ENCODE peak calls at places on chromosomes 6 and 20, in four cellular contexts. H, X, P and M are unnamed samples.

GRCh38 chr6:160015778-160016684 is 47.1 kb downstream of the IGF2R start:
- DNase-seq in H (no peak), X (no peak), P (no peak), M (no peak)

GRCh38 chr6:163579111-163579879 is 164.8 kb downstream of the QKI start:
- DNase-seq in H (peak), X (no peak), P (no peak), M (no peak)

GRCh38 chr20:36506253-36506652 is 35.1 kb upstream of the MYL9 start:
- DNase-seq in H (no peak), X (no peak), P (no peak), M (no peak)

GRCh38 chr20:32539063-32539816 is 45.9 kb downstream of the NOL4L start:
- DNase-seq in H (no peak), X (no peak), P (no peak), M (no peak)

GRCh38 chr20:50248104-50248631 is 57.5 kb downstream of the CEBPB start:
- DNase-seq in H (no peak), X (no peak), P (no peak), M (no peak)

GRCh38 chr6:37990762-37991525 is 171.4 kb downstream of the ZFAND3 start:
- DNase-seq in H (no peak), X (no peak), P (peak), M (no peak)

GRCh38 chr6:143060806-143061596 is at the start of gene AIG1:
- DNase-seq in H (peak), X (peak), P (peak), M (no peak)

GRCh38 chr6:17984822-17985660 is 2.4 kb downstream of the KIF13A start:
- DNase-seq in H (no peak), X (no peak), P (no peak), M (no peak)

GRCh38 chr20:53539516-53539915 is 54.1 kb downstream of the ZNF217 start:
- DNase-seq in H (no peak), X (no peak), P (no peak), M (no peak)

GRCh38 chr6:126050795-126051194 is 64.5 kb downstream of the TRMT11 start:
- DNase-seq in H (no peak), X (no peak), P (no peak), M (no peak)

GRCh38 chr6:123415844-123416468 is 220.8 kb downstream of the TRDN start:
- DNase-seq in H (peak), X (no peak), P (peak), M (no peak)

GRCh38 chr20:17083738-17084137 is 143.1 kb upstream of the PCSK2 start:
- DNase-seq in H (no peak), X (no peak), P (peak), M (no peak)

GRCh38 chr6:109867970-109868358 is 110.1 kb upstream of the GPR6 start:
- DNase-seq in H (no peak), X (peak), P (no peak), M (peak)

GRCh38 chr20:24672886-24673677 is 203.7 kb downstream of the SYNDIG1 start:
- DNase-seq in H (no peak), X (no peak), P (no peak), M (no peak)

GRCh38 chr20:48069626-48070025 is 284.3 kb upstream of the SULF2 start:
- DNase-seq in H (no peak), X (no peak), P (no peak), M (no peak)

GRCh38 chr6:133591330-133591729 is 297.6 kb upstream of the TCF21 start:
- DNase-seq in H (no peak), X (no peak), P (no peak), M (no peak)

GRCh38 chr20:17507032-17507431 is 24.1 kb downstream of the BFSP1 start:
- DNase-seq in H (no peak), X (no peak), P (no peak), M (no peak)

GRCh38 chr20:19964289-19965263 is 52.6 kb upstream of the NAA20 start:
- DNase-seq in H (no peak), X (peak), P (no peak), M (no peak)

GRCh38 chr6:124372076-124372475 is 568.4 kb downstream of the NKAIN2 start:
- DNase-seq in H (no peak), X (no peak), P (no peak), M (no peak)

GRCh38 chr6:3585320-3585935 is 128.6 kb upstream of the SLC22A23 start:
- DNase-seq in H (no peak), X (no peak), P (no peak), M (no peak)

GRCh38 chr6:108559097-108559883 is 1.4 kb upstream of the FOXO3 start:
- DNase-seq in H (peak), X (peak), P (peak), M (peak)

GRCh38 chr6:126086560-126086959 is 100.2 kb downstream of the TRMT11 start:
- DNase-seq in H (no peak), X (no peak), P (no peak), M (no peak)

GRCh38 chr6:21049572-21049971 is 515.3 kb downstream of the CDKAL1 start:
- DNase-seq in H (no peak), X (no peak), P (no peak), M (no peak)

GRCh38 chr6:37303091-37303620 is 45.2 kb upstream of the TMEM217 start:
- DNase-seq in H (no peak), X (no peak), P (no peak), M (no peak)

GRCh38 chr6:35259946-35260626 is 551 bp downstream of the ZNF76 start:
- DNase-seq in H (no peak), X (peak), P (peak), M (peak)

GRCh38 chr6:64034840-64035656 is 399.4 kb downstream of the PHF3 start:
- DNase-seq in H (no peak), X (no peak), P (no peak), M (no peak)

GRCh38 chr6:159117031-159117430 is 52.2 kb upstream of the FNDC1 start:
- DNase-seq in H (no peak), X (no peak), P (no peak), M (no peak)

GRCh38 chr6:100001915-100002388 is 7.9 kb upstream of the MCHR2 start:
- DNase-seq in H (peak), X (no peak), P (peak), M (no peak)

GRCh38 chr6:80338201-80338836 is 231.8 kb downstream of the BCKDHB start:
- DNase-seq in H (peak), X (no peak), P (peak), M (no peak)

GRCh38 chr6:24847402-24847801 is 48.7 kb upstream of the ARMH2 start:
- DNase-seq in H (no peak), X (no peak), P (no peak), M (no peak)

GRCh38 chr6:11035961-11036360 is 8.1 kb downstream of the ELOVL2 start:
- DNase-seq in H (no peak), X (no peak), P (no peak), M (no peak)

GRCh38 chr6:5143625-5144311 is 58.6 kb downstream of the PPP1R3G start:
- DNase-seq in H (peak), X (peak), P (peak), M (peak)